ENCODE peak calls at places on chromosomes 5 and 9, in four cellular contexts. D is DMS153, M is progenitor cell of endocrine pancreas, Q is amniotic stem cell. E is an unnamed sample.

GRCh38 chr5:369151-369939 is 47.8 kb downstream of the AHRR start:
- DNase-seq in M (peak; percentile 4), D (no peak), Q (no peak), E (no peak)

GRCh38 chr5:113293613-113294340 is 141.0 kb downstream of the TSSK1B start:
- DNase-seq in D (no peak), M (no peak), Q (no peak), E (no peak)

GRCh38 chr5:122375801-122376200 is 63.8 kb downstream of the SNCAIP start:
- DNase-seq in D (no peak), Q (no peak), M (no peak), E (no peak)

GRCh38 chr5:62093411-62093810 is 212.6 kb upstream of the KIF2A start:
- DNase-seq in D (no peak), M (no peak), Q (no peak), E (no peak)

GRCh38 chr5:96284727-96285389 is 148.2 kb downstream of the PCSK1 start:
- DNase-seq in Q (no peak), D (no peak), M (no peak), E (no peak)

GRCh38 chr9:37514999-37515398 is 29.3 kb downstream of the POLR1E start:
- DNase-seq in M (no peak), Q (no peak), D (no peak), E (no peak)

GRCh38 chr9:2984481-2984880 is 140.6 kb upstream of the PUM3 start:
- DNase-seq in Q (no peak), M (no peak), D (no peak), E (no peak)

GRCh38 chr9:6105738-6106137 is 90.3 kb upstream of the RANBP6 start:
- DNase-seq in Q (no peak), D (no peak), M (no peak), E (no peak)

GRCh38 chr9:124384210-124384609 is 31.0 kb downstream of the PSMB7 start:
- DNase-seq in D (no peak), Q (no peak), M (no peak), E (no peak)

GRCh38 chr9:81456431-81456970 is 232.8 kb downstream of the TLE1 start:
- DNase-seq in Q (peak; percentile 20), D (no peak), M (no peak), E (peak; percentile 52)

GRCh38 chr5:78555870-78556269 is 92.7 kb downstream of the LHFPL2 start:
- DNase-seq in M (no peak), Q (no peak), D (no peak), E (no peak)

GRCh38 chr5:89397096-89397495 is 514.1 kb upstream of the MEF2C start:
- DNase-seq in D (no peak), Q (no peak), M (no peak), E (no peak)

GRCh38 chr9:13873212-13873611 is 440.7 kb downstream of the NFIB start:
- DNase-seq in D (no peak), Q (no peak), M (no peak), E (no peak)

GRCh38 chr9:97710356-97711222 is 13.4 kb upstream of the XPA start:
- DNase-seq in Q (peak; percentile 21), D (peak; percentile 60), M (no peak), E (no peak)

GRCh38 chr5:63398346-63398745 is 563.9 kb downstream of the HTR1A start:
- DNase-seq in D (no peak), M (no peak), Q (no peak), E (no peak)

GRCh38 chr5:5340206-5340729 is 82.2 kb upstream of the ICE1 start:
- DNase-seq in D (no peak), M (no peak), Q (no peak), E (peak; percentile 88)